ENCODE peak calls at places on chromosomes 16 and 17, in nine cellular contexts. S is activated CD8-positive, alpha-beta memory T cell treated with anti-CD3 and anti-CD28 coated beads for 1 hour; W is ELF-1; O is endodermal cell; M is colonic mucosa; R is lower leg skin; X is cardiac muscle cell; D is kidney tubule cell; U is ACHN. P is an unnamed sample.

GRCh38 chr16:84055366-84055765 is 12.8 kb upstream of the SLC38A8 start:
- DNase-seq in X (peak), O (no peak), S (no peak), W (no peak), R (no peak), U (no peak), D (no peak), M (no peak), P (no peak)

GRCh38 chr16:86924537-86924936 is 346.2 kb downstream of the FOXL1 start:
- DNase-seq in S (no peak), D (peak), U (no peak), X (peak), R (no peak), M (no peak), O (no peak), W (no peak), P (no peak)

GRCh38 chr17:74270333-74270732 is 3.7 kb upstream of the DNAI2 start:
- DNase-seq in W (no peak), X (peak), U (no peak), O (no peak), R (no peak), D (no peak), S (no peak), M (no peak), P (no peak)

GRCh38 chr16:82672676-82673075 is 45.9 kb downstream of the CDH13 start:
- DNase-seq in X (no peak), W (no peak), S (no peak), O (no peak), U (no peak), D (no peak), M (no peak), R (no peak), P (no peak)

GRCh38 chr17:61480414-61480807 is 28.2 kb downstream of the TBX4 start:
- DNase-seq in X (no peak), R (no peak), S (no peak), U (no peak), O (no peak), D (no peak), M (no peak), W (no peak), P (no peak)

GRCh38 chr16:4271176-4272113 is 1.4 kb downstream of the TFAP4 start:
- DNase-seq in U (peak), O (peak), W (peak), M (peak), D (peak), X (peak), R (peak), S (peak), P (peak)

GRCh38 chr17:4005296-4006164 is 41.3 kb upstream of the ATP2A3 start:
- DNase-seq in X (no peak), D (no peak), O (no peak), S (no peak), U (no peak), M (no peak), W (no peak), R (no peak), P (no peak)

GRCh38 chr16:19210968-19211367 is 42.9 kb downstream of the SYT17 start:
- DNase-seq in O (no peak), D (no peak), M (no peak), U (no peak), W (no peak), R (no peak), X (no peak), S (no peak), P (no peak)

GRCh38 chr17:45223541-45224528 is 2.1 kb downstream of the FMNL1 start:
- DNase-seq in D (no peak), S (no peak), X (no peak), R (no peak), M (peak), O (no peak), U (no peak), W (no peak), P (no peak)

GRCh38 chr17:65749479-65749878 is 188.0 kb upstream of the AXIN2 start:
- DNase-seq in S (no peak), W (no peak), U (no peak), X (peak), O (no peak), M (no peak), D (peak), R (no peak), P (no peak)

GRCh38 chr17:49887086-49887743 is 39.3 kb upstream of the TAC4 start:
- DNase-seq in X (peak), R (peak), M (no peak), U (no peak), O (peak), W (peak), D (peak), S (no peak), P (no peak)

GRCh38 chr17:4559139-4559791 is 1.1 kb downstream of the GGT6 start:
- DNase-seq in R (no peak), M (peak), X (no peak), O (no peak), U (no peak), W (no peak), S (no peak), D (no peak), P (no peak)

GRCh38 chr17:75753514-75754377 is 11.2 kb downstream of the GALK1 start:
- DNase-seq in O (peak), R (no peak), D (peak), S (peak), X (peak), W (peak), U (peak), M (peak), P (peak)

GRCh38 chr16:31107465-31107867 is 720 bp upstream of the BCKDK start:
- DNase-seq in D (no peak), M (no peak), W (no peak), U (no peak), R (no peak), S (no peak), X (no peak), O (no peak), P (no peak)